ENCODE peak calls at places on chromosomes 7 and 10, in five cellular contexts. H is HFF-Myc, K is OCI-LY7, D is bronchial epithelial cell, W is GM06990. U is an unnamed sample.

GRCh38 chr7:76206633-76207032 is 4.9 kb downstream of the SRRM3 start:
- DNase-seq in D (no peak), K (no peak), W (no peak), H (no peak), U (no peak)

GRCh38 chr7:114631249-114631822 is 216.7 kb downstream of the FOXP2 start:
- DNase-seq in H (no peak), W (peak), D (no peak), K (no peak), U (no peak)

GRCh38 chr7:106415433-106415832 is 130.7 kb upstream of the NAMPT start:
- DNase-seq in H (no peak), W (no peak), D (peak), K (no peak), U (no peak)

GRCh38 chr10:90274721-90275468 is 573.5 kb downstream of the KIF20B start:
- DNase-seq in K (no peak), H (peak), D (peak), W (no peak), U (no peak)

GRCh38 chr10:28947209-28947608 is 269.9 kb downstream of the BAMBI start:
- DNase-seq in W (no peak), K (no peak), D (peak), H (peak), U (no peak)

GRCh38 chr10:132033632-132034031 is 32.1 kb upstream of the JAKMIP3 start:
- DNase-seq in K (no peak), H (no peak), D (no peak), W (no peak), U (no peak)

GRCh38 chr7:156473476-156474240 is 166.9 kb upstream of the RNF32 start:
- DNase-seq in K (peak), W (no peak), H (no peak), D (peak), U (peak)

GRCh38 chr7:111561909-111562732 is at the start of gene IMMP2L:
- DNase-seq in K (peak), D (peak), H (peak), W (peak), U (peak)

GRCh38 chr7:71488308-71488707 is 356.4 kb downstream of the GALNT17 start:
- DNase-seq in K (no peak), H (no peak), D (no peak), W (no peak), U (no peak)

GRCh38 chr10:132881186-132881920 is 61.0 kb downstream of the CFAP46 start:
- DNase-seq in W (no peak), K (no peak), D (no peak), H (no peak), U (no peak)

GRCh38 chr7:30247546-30248386 is 36.6 kb upstream of the ZNRF2 start:
- DNase-seq in K (peak), D (no peak), W (no peak), H (no peak), U (no peak)

GRCh38 chr10:79405221-79405994 is 40.0 kb downstream of the ZCCHC24 start:
- DNase-seq in D (no peak), K (no peak), H (no peak), W (no peak), U (no peak)

GRCh38 chr10:105398202-105398601 is 757.1 kb downstream of the SORCS3 start:
- DNase-seq in D (no peak), W (no peak), H (no peak), K (no peak), U (no peak)

GRCh38 chr10:5776881-5777197 is 36.4 kb downstream of the GDI2 start:
- DNase-seq in K (no peak), W (no peak), D (peak), H (peak), U (no peak)

GRCh38 chr10:96578633-96579032 is 8.2 kb downstream of the TM9SF3 start:
- DNase-seq in D (peak), W (no peak), K (no peak), H (no peak), U (no peak)

GRCh38 chr10:71213127-71213616 is 802 bp downstream of the UNC5B start:
- DNase-seq in H (no peak), D (peak), K (peak), W (peak), U (peak)

GRCh38 chr10:33616921-33617320 is 282.5 kb upstream of the NRP1 start:
- DNase-seq in K (no peak), D (no peak), H (no peak), W (no peak), U (no peak)

GRCh38 chr10:32253821-32254220 is 93.1 kb downstream of the EPC1 start:
- DNase-seq in K (no peak), H (no peak), D (no peak), W (no peak), U (no peak)

GRCh38 chr7:139526578-139527544 is 3.4 kb downstream of the CLEC2L start:
- DNase-seq in D (no peak), W (no peak), H (peak), K (no peak), U (no peak)

GRCh38 chr7:95952851-95953250 is 180.5 kb downstream of the DYNC1I1 start:
- DNase-seq in K (no peak), H (no peak), D (peak), W (no peak), U (no peak)

GRCh38 chr10:6928531-6929080 is 348.5 kb upstream of the PRKCQ start:
- DNase-seq in H (no peak), K (no peak), W (no peak), D (no peak), U (peak)

GRCh38 chr7:157273208-157274202 is 63.3 kb upstream of the DNAJB6 start:
- DNase-seq in W (peak), K (peak), D (peak), H (no peak), U (peak)

GRCh38 chr7:48837266-48837665 is 87.1 kb upstream of the CDC14C start:
- DNase-seq in H (no peak), D (no peak), W (no peak), K (no peak), U (no peak)

GRCh38 chr7:140904081-140904480 is 20.6 kb downstream of the BRAF start:
- DNase-seq in H (no peak), K (no peak), W (no peak), D (no peak), U (peak)

GRCh38 chr7:140635821-140636220 is 4.8 kb downstream of the DENND2A start:
- DNase-seq in H (no peak), W (no peak), K (no peak), D (no peak), U (no peak)

GRCh38 chr10:42111076-42111475 is 527.3 kb downstream of the ZNF33B start:
- DNase-seq in K (no peak), D (no peak), W (no peak), H (no peak), U (no peak)

GRCh38 chr10:133097418-133097817 is 9.7 kb downstream of the ADGRA1 start:
- DNase-seq in K (no peak), H (no peak), W (no peak), D (no peak), U (no peak)

GRCh38 chr10:15879058-15879457 is 18.8 kb upstream of the MINDY3 start:
- DNase-seq in K (peak), W (no peak), H (no peak), D (peak), U (no peak)

GRCh38 chr7:50056131-50056530 is 36.9 kb downstream of the ZPBP start:
- DNase-seq in D (no peak), W (no peak), H (no peak), K (no peak), U (no peak)

DNA sequence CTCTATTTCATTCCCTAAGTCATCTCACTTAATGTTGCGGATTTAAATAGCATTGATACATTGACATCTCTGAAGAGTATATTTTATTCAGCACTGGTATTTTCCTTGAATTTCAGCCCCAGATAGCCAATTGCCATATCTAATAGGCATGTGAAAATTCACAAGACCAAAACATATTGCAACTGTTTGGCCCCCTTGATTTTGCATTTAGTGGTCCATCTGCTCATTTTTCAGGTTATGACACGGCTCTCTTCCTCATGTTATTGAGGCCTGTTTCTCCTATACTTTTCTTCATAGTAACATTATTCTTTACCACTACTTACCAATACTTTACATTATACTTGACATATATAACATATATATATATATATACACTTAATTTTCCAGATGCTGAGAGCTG is 43.7 kb downstream of the MKLN1 start:
- DNase-seq in H (no peak), K (no peak), W (no peak), D (no peak), U (no peak)
- TF ChIP-seq CTCF in H (no peak), K (no peak), W (no peak), D (no peak), U (no peak)

GRCh38 chr10:50574305-50574704 is 49.5 kb downstream of the SGMS1 start:
- DNase-seq in W (no peak), H (no peak), K (no peak), D (no peak), U (no peak)
- TF ChIP-seq CTCF in W (no peak), H (no peak), K (peak), D (peak), U (no peak)

DNA sequence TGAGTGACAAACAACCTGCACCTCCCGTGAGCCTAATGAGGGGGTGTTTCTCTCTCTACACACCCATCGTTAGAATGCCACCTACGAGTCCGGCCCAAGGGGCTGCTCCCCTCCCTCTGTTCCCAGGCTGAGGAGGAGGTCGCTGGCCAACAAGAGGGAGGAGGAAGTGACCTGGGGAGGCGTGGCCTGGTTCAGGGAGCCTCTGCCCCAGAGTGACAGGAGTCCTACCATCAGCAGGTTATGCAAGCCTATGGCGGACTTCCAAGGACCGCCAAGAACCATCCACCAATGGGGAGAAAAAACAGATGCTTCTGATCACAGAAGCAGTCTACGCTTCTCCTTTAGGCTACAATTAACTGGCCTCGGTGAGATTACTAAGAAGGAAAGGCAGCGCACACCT is 12.3 kb upstream of the EGFR start:
- DNase-seq in W (no peak), D (no peak), K (no peak), H (no peak), U (no peak)
- TF ChIP-seq CTCF in W (no peak), D (no peak), K (no peak), H (no peak), U (no peak)

GRCh38 chr7:22860784-22861482 is 38.3 kb upstream of the TOMM7 start:
- DNase-seq in D (no peak), K (peak), H (no peak), W (no peak), U (peak)
- TF ChIP-seq CTCF in D (peak), K (peak), H (peak), W (peak), U (peak)

GRCh38 chr7:117381357-117381756 is 45.9 kb downstream of the ASZ1 start:
- DNase-seq in D (no peak), H (no peak), K (no peak), W (no peak), U (no peak)
- TF ChIP-seq CTCF in D (no peak), H (no peak), K (no peak), W (peak), U (no peak)

DNA sequence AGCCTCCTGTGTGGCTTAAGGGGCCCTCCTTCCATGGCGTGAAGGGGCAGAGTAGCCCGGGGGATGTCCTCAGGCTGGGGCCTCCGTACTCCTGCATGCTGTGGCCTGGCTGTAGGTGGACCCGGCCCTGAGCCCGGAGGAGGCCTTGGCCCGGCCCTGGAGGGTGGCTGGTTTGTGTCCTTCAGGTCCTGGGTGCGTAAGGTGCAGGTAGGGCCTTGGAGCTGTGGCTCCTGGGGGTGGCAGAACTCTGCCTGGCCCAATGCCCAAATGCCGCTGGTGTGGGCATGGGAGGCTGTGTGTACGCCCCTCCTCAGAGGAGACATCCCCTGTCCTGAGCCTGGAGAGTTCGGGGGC is 26.9 kb upstream of the AMZ1 start:
- DNase-seq in D (no peak), W (no peak), K (no peak), H (no peak), U (no peak)
- TF ChIP-seq CTCF in D (no peak), W (no peak), K (peak), H (no peak), U (no peak)

U was measured in activated CD8-positive, alpha-beta T cell treated with anti-CD3 and anti-CD28 coated beads for 36 hours.